ENCODE peak calls at places on chromosomes 11 and 22, in nine cellular contexts. One of them, this sample, is unnamed. For H3K36me3, the result is how much of the 10 kb centered on the place peaks cover.

GRCh38 chr11:3835100-3835485 is 5.7 kb downstream of the RHOG start:
- DNase-seq in left lung: no peak
- DNase-seq in GM12878: no peak
- DNase-seq in mammary epithelial cell: no peak
- DNase-seq in naive thymus-derived CD4-positive, alpha-beta T cell: no peak
- DNase-seq in effector memory CD4-positive, alpha-beta T cell: no peak
- DNase-seq in psoas muscle: no peak
- DNase-seq in mucosa of descending colon: no peak
- DNase-seq in gastrocnemius medialis: no peak
- DNase-seq in this sample: no peak

GRCh38 chr11:26842458-26842841 is 120.6 kb upstream of the SLC5A12 start:
- DNase-seq in left lung: no peak
- DNase-seq in GM12878: no peak
- DNase-seq in mammary epithelial cell: no peak
- DNase-seq in naive thymus-derived CD4-positive, alpha-beta T cell: no peak
- DNase-seq in effector memory CD4-positive, alpha-beta T cell: no peak
- DNase-seq in psoas muscle: no peak
- DNase-seq in mucosa of descending colon: no peak
- DNase-seq in gastrocnemius medialis: no peak
- DNase-seq in this sample: peak

GRCh38 chr11:75280227-75280671 is 39.7 kb downstream of the TPBGL start:
- DNase-seq in left lung: peak
- DNase-seq in GM12878: peak
- DNase-seq in mammary epithelial cell: peak
- DNase-seq in naive thymus-derived CD4-positive, alpha-beta T cell: peak
- DNase-seq in effector memory CD4-positive, alpha-beta T cell: peak
- DNase-seq in psoas muscle: peak
- DNase-seq in mucosa of descending colon: peak
- DNase-seq in gastrocnemius medialis: peak
- DNase-seq in this sample: peak

GRCh38 chr11:36098976-36099375 is 155.1 kb downstream of the LDLRAD3 start:
- DNase-seq in left lung: no peak
- DNase-seq in GM12878: no peak
- DNase-seq in mammary epithelial cell: no peak
- DNase-seq in naive thymus-derived CD4-positive, alpha-beta T cell: no peak
- DNase-seq in effector memory CD4-positive, alpha-beta T cell: no peak
- DNase-seq in psoas muscle: no peak
- DNase-seq in mucosa of descending colon: no peak
- DNase-seq in gastrocnemius medialis: no peak
- DNase-seq in this sample: no peak

GRCh38 chr11:86735462-86736302 is 63.3 kb upstream of the ME3 start:
- DNase-seq in left lung: no peak
- DNase-seq in GM12878: no peak
- DNase-seq in mammary epithelial cell: no peak
- DNase-seq in naive thymus-derived CD4-positive, alpha-beta T cell: no peak
- DNase-seq in effector memory CD4-positive, alpha-beta T cell: no peak
- DNase-seq in psoas muscle: no peak
- DNase-seq in mucosa of descending colon: no peak
- DNase-seq in gastrocnemius medialis: no peak
- DNase-seq in this sample: no peak

GRCh38 chr22:39148727-39149535 is 3.5 kb downstream of the CBX7 start:
- DNase-seq in left lung: no peak
- DNase-seq in GM12878: peak
- DNase-seq in mammary epithelial cell: no peak
- DNase-seq in naive thymus-derived CD4-positive, alpha-beta T cell: peak
- DNase-seq in effector memory CD4-positive, alpha-beta T cell: peak
- DNase-seq in psoas muscle: peak
- DNase-seq in mucosa of descending colon: peak
- DNase-seq in gastrocnemius medialis: no peak
- DNase-seq in this sample: peak

GRCh38 chr22:48100685-48101417 is 1338.4 kb downstream of the TBC1D22A start:
- DNase-seq in left lung: no peak
- DNase-seq in GM12878: no peak
- DNase-seq in mammary epithelial cell: no peak
- DNase-seq in naive thymus-derived CD4-positive, alpha-beta T cell: peak
- DNase-seq in effector memory CD4-positive, alpha-beta T cell: no peak
- DNase-seq in psoas muscle: no peak
- DNase-seq in mucosa of descending colon: no peak
- DNase-seq in gastrocnemius medialis: no peak
- DNase-seq in this sample: no peak

GRCh38 chr11:12719221-12719620 is 45.0 kb downstream of the TEAD1 start:
- DNase-seq in left lung: no peak
- DNase-seq in GM12878: no peak
- DNase-seq in mammary epithelial cell: no peak
- DNase-seq in naive thymus-derived CD4-positive, alpha-beta T cell: no peak
- DNase-seq in effector memory CD4-positive, alpha-beta T cell: no peak
- DNase-seq in psoas muscle: no peak
- DNase-seq in mucosa of descending colon: no peak
- DNase-seq in gastrocnemius medialis: no peak
- DNase-seq in this sample: no peak

GRCh38 chr11:16148301-16148787 is 208.0 kb downstream of the SOX6 start:
- DNase-seq in left lung: no peak
- DNase-seq in GM12878: no peak
- DNase-seq in mammary epithelial cell: peak
- DNase-seq in naive thymus-derived CD4-positive, alpha-beta T cell: no peak
- DNase-seq in effector memory CD4-positive, alpha-beta T cell: no peak
- DNase-seq in psoas muscle: no peak
- DNase-seq in mucosa of descending colon: no peak
- DNase-seq in gastrocnemius medialis: no peak
- DNase-seq in this sample: no peak

GRCh38 chr22:46110215-46110614 is 40.1 kb upstream of the PPARA start:
- DNase-seq in left lung: no peak
- DNase-seq in GM12878: no peak
- DNase-seq in mammary epithelial cell: peak
- DNase-seq in naive thymus-derived CD4-positive, alpha-beta T cell: no peak
- DNase-seq in effector memory CD4-positive, alpha-beta T cell: no peak
- DNase-seq in psoas muscle: peak
- DNase-seq in mucosa of descending colon: no peak
- DNase-seq in gastrocnemius medialis: no peak
- DNase-seq in this sample: peak

GRCh38 chr11:114442559-114442958 is 3.3 kb downstream of the REXO2 start:
- DNase-seq in left lung: no peak
- DNase-seq in GM12878: no peak
- DNase-seq in mammary epithelial cell: no peak
- DNase-seq in naive thymus-derived CD4-positive, alpha-beta T cell: no peak
- DNase-seq in effector memory CD4-positive, alpha-beta T cell: no peak
- DNase-seq in psoas muscle: no peak
- DNase-seq in mucosa of descending colon: no peak
- DNase-seq in gastrocnemius medialis: no peak
- DNase-seq in this sample: no peak

GRCh38 chr11:114447444-114447843 is 8.2 kb downstream of the REXO2 start:
- DNase-seq in left lung: no peak
- DNase-seq in GM12878: no peak
- DNase-seq in mammary epithelial cell: no peak
- DNase-seq in naive thymus-derived CD4-positive, alpha-beta T cell: no peak
- DNase-seq in effector memory CD4-positive, alpha-beta T cell: no peak
- DNase-seq in psoas muscle: no peak
- DNase-seq in mucosa of descending colon: no peak
- DNase-seq in gastrocnemius medialis: no peak
- DNase-seq in this sample: no peak

GRCh38 chr11:114448749-114449484 is 9.7 kb downstream of the REXO2 start:
- DNase-seq in left lung: no peak
- DNase-seq in GM12878: no peak
- DNase-seq in mammary epithelial cell: no peak
- DNase-seq in naive thymus-derived CD4-positive, alpha-beta T cell: no peak
- DNase-seq in effector memory CD4-positive, alpha-beta T cell: no peak
- DNase-seq in psoas muscle: no peak
- DNase-seq in mucosa of descending colon: no peak
- DNase-seq in gastrocnemius medialis: no peak
- DNase-seq in this sample: no peak

GRCh38 chr11:114441921-114442320 is 2.7 kb downstream of the REXO2 start:
- DNase-seq in left lung: no peak
- DNase-seq in GM12878: no peak
- DNase-seq in mammary epithelial cell: no peak
- DNase-seq in naive thymus-derived CD4-positive, alpha-beta T cell: no peak
- DNase-seq in effector memory CD4-positive, alpha-beta T cell: no peak
- DNase-seq in psoas muscle: no peak
- DNase-seq in mucosa of descending colon: no peak
- DNase-seq in gastrocnemius medialis: no peak
- DNase-seq in this sample: no peak

DNA sequence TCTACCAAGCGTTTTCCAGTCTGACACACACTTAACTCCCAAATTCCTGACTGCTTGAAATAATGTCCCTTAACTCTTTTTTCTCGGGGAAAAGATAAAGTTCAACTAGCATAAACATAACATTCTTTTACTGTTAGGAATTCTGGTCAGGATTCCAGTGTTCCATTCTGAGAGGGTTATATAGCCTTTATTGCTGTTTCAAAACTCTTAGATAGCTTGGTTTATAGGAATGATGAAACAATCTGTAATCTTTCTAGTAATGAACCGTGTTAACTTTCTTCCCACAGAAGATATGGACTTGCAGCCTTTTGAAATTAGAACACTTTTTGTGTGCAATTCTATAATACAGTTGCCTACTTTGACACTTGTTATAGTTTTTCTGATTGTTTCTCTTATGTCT is 8.6 kb downstream of the REXO2 start:
- DNase-seq in left lung: no peak
- DNase-seq in GM12878: no peak
- DNase-seq in mammary epithelial cell: no peak
- DNase-seq in naive thymus-derived CD4-positive, alpha-beta T cell: no peak
- DNase-seq in effector memory CD4-positive, alpha-beta T cell: no peak
- DNase-seq in psoas muscle: no peak
- DNase-seq in mucosa of descending colon: no peak
- DNase-seq in gastrocnemius medialis: no peak
- DNase-seq in this sample: no peak
- H3K36me3 ChIP-seq in left lung: under half
- H3K36me3 ChIP-seq in GM12878: under half
- H3K36me3 ChIP-seq in mammary epithelial cell: under half
- H3K36me3 ChIP-seq in naive thymus-derived CD4-positive, alpha-beta T cell: under half
- H3K36me3 ChIP-seq in effector memory CD4-positive, alpha-beta T cell: under half
- H3K36me3 ChIP-seq in psoas muscle: half or more
- H3K36me3 ChIP-seq in mucosa of descending colon: under half
- H3K36me3 ChIP-seq in gastrocnemius medialis: under half
- H3K36me3 ChIP-seq in this sample: half or more

GRCh38 chr11:117187799-117188481 is 9.4 kb downstream of the SIDT2 start:
- DNase-seq in left lung: peak
- DNase-seq in GM12878: no peak
- DNase-seq in mammary epithelial cell: no peak
- DNase-seq in naive thymus-derived CD4-positive, alpha-beta T cell: no peak
- DNase-seq in effector memory CD4-positive, alpha-beta T cell: no peak
- DNase-seq in psoas muscle: peak
- DNase-seq in mucosa of descending colon: no peak
- DNase-seq in gastrocnemius medialis: no peak
- DNase-seq in this sample: peak

GRCh38 chr11:117188620-117189081 is 10.1 kb downstream of the SIDT2 start:
- DNase-seq in left lung: peak
- DNase-seq in GM12878: no peak
- DNase-seq in mammary epithelial cell: no peak
- DNase-seq in naive thymus-derived CD4-positive, alpha-beta T cell: no peak
- DNase-seq in effector memory CD4-positive, alpha-beta T cell: no peak
- DNase-seq in psoas muscle: no peak
- DNase-seq in mucosa of descending colon: no peak
- DNase-seq in gastrocnemius medialis: no peak
- DNase-seq in this sample: peak

GRCh38 chr11:117187007-117187406 is 8.5 kb downstream of the SIDT2 start:
- DNase-seq in left lung: no peak
- DNase-seq in GM12878: no peak
- DNase-seq in mammary epithelial cell: no peak
- DNase-seq in naive thymus-derived CD4-positive, alpha-beta T cell: no peak
- DNase-seq in effector memory CD4-positive, alpha-beta T cell: no peak
- DNase-seq in psoas muscle: peak
- DNase-seq in mucosa of descending colon: no peak
- DNase-seq in gastrocnemius medialis: no peak
- DNase-seq in this sample: no peak

GRCh38 chr11:117186431-117186761 is 7.9 kb downstream of the SIDT2 start:
- DNase-seq in left lung: no peak
- DNase-seq in GM12878: no peak
- DNase-seq in mammary epithelial cell: no peak
- DNase-seq in naive thymus-derived CD4-positive, alpha-beta T cell: no peak
- DNase-seq in effector memory CD4-positive, alpha-beta T cell: no peak
- DNase-seq in psoas muscle: peak
- DNase-seq in mucosa of descending colon: no peak
- DNase-seq in gastrocnemius medialis: no peak
- DNase-seq in this sample: peak

GRCh38 chr11:117187428-117187798 is 8.9 kb downstream of the SIDT2 start:
- DNase-seq in left lung: no peak
- DNase-seq in GM12878: no peak
- DNase-seq in mammary epithelial cell: no peak
- DNase-seq in naive thymus-derived CD4-positive, alpha-beta T cell: no peak
- DNase-seq in effector memory CD4-positive, alpha-beta T cell: no peak
- DNase-seq in psoas muscle: peak
- DNase-seq in mucosa of descending colon: no peak
- DNase-seq in gastrocnemius medialis: no peak
- DNase-seq in this sample: no peak
- H3K36me3 ChIP-seq in left lung: half or more
- H3K36me3 ChIP-seq in GM12878: under half
- H3K36me3 ChIP-seq in mammary epithelial cell: under half
- H3K36me3 ChIP-seq in naive thymus-derived CD4-positive, alpha-beta T cell: half or more
- H3K36me3 ChIP-seq in effector memory CD4-positive, alpha-beta T cell: under half
- H3K36me3 ChIP-seq in psoas muscle: half or more
- H3K36me3 ChIP-seq in mucosa of descending colon: under half
- H3K36me3 ChIP-seq in gastrocnemius medialis: under half
- H3K36me3 ChIP-seq in this sample: half or more

GRCh38 chr22:19193879-19194278 is 15.3 kb upstream of the SLC25A1 start:
- DNase-seq in left lung: no peak
- DNase-seq in GM12878: no peak
- DNase-seq in mammary epithelial cell: no peak
- DNase-seq in naive thymus-derived CD4-positive, alpha-beta T cell: no peak
- DNase-seq in effector memory CD4-positive, alpha-beta T cell: no peak
- DNase-seq in psoas muscle: peak
- DNase-seq in mucosa of descending colon: no peak
- DNase-seq in gastrocnemius medialis: no peak
- DNase-seq in this sample: no peak
- H3K36me3 ChIP-seq in left lung: half or more
- H3K36me3 ChIP-seq in GM12878: under half
- H3K36me3 ChIP-seq in mammary epithelial cell: under half
- H3K36me3 ChIP-seq in naive thymus-derived CD4-positive, alpha-beta T cell: under half
- H3K36me3 ChIP-seq in effector memory CD4-positive, alpha-beta T cell: under half
- H3K36me3 ChIP-seq in psoas muscle: half or more
- H3K36me3 ChIP-seq in mucosa of descending colon: under half
- H3K36me3 ChIP-seq in gastrocnemius medialis: under half
- H3K36me3 ChIP-seq in this sample: under half

GRCh38 chr11:9178716-9179115 is 86.4 kb downstream of the DENND5A start:
- DNase-seq in left lung: no peak
- DNase-seq in GM12878: no peak
- DNase-seq in mammary epithelial cell: no peak
- DNase-seq in naive thymus-derived CD4-positive, alpha-beta T cell: no peak
- DNase-seq in effector memory CD4-positive, alpha-beta T cell: no peak
- DNase-seq in psoas muscle: no peak
- DNase-seq in mucosa of descending colon: no peak
- DNase-seq in gastrocnemius medialis: no peak
- DNase-seq in this sample: no peak
- H3K36me3 ChIP-seq in left lung: half or more
- H3K36me3 ChIP-seq in GM12878: under half
- H3K36me3 ChIP-seq in mammary epithelial cell: under half
- H3K36me3 ChIP-seq in naive thymus-derived CD4-positive, alpha-beta T cell: half or more
- H3K36me3 ChIP-seq in effector memory CD4-positive, alpha-beta T cell: under half
- H3K36me3 ChIP-seq in psoas muscle: half or more
- H3K36me3 ChIP-seq in mucosa of descending colon: under half
- H3K36me3 ChIP-seq in gastrocnemius medialis: under half
- H3K36me3 ChIP-seq in this sample: under half